ENCODE peak calls at places on chromosomes 6 and 20, in nine cellular contexts. One of them, this sample, is unnamed.

GRCh38 chr6:143370972-143371371 is 79.5 kb downstream of the ADAT2 start:
- DNase-seq in mesendoderm: no peak
- DNase-seq in CD8-positive, alpha-beta T cell: no peak
- DNase-seq in GM23248: no peak
- DNase-seq in Daoy: no peak
- DNase-seq in NCI-H2029 treated with DMSO at 0.1 percent for 48 hours: no peak
- DNase-seq in hypothalamus: no peak
- DNase-seq in HEK293T: no peak
- DNase-seq in brain microvascular endothelial cell: no peak
- DNase-seq in this sample: no peak

GRCh38 chr6:167453082-167453446 is 128.2 kb downstream of the TTLL2 start:
- DNase-seq in hypothalamus: no peak
- DNase-seq in mesendoderm: no peak
- DNase-seq in CD8-positive, alpha-beta T cell: no peak
- DNase-seq in GM23248: no peak
- DNase-seq in brain microvascular endothelial cell: no peak
- DNase-seq in NCI-H2029 treated with DMSO at 0.1 percent for 48 hours: no peak
- DNase-seq in HEK293T: no peak
- DNase-seq in Daoy: no peak
- DNase-seq in this sample: no peak

GRCh38 chr6:64224819-64225218 is 589.2 kb downstream of the PHF3 start:
- DNase-seq in NCI-H2029 treated with DMSO at 0.1 percent for 48 hours: no peak
- DNase-seq in HEK293T: no peak
- DNase-seq in mesendoderm: no peak
- DNase-seq in hypothalamus: no peak
- DNase-seq in GM23248: peak; percentile 46
- DNase-seq in CD8-positive, alpha-beta T cell: no peak
- DNase-seq in brain microvascular endothelial cell: no peak
- DNase-seq in Daoy: no peak
- DNase-seq in this sample: no peak

GRCh38 chr6:165266236-165267025 is 43.0 kb downstream of the C6orf118 start:
- DNase-seq in NCI-H2029 treated with DMSO at 0.1 percent for 48 hours: no peak
- DNase-seq in CD8-positive, alpha-beta T cell: no peak
- DNase-seq in brain microvascular endothelial cell: no peak
- DNase-seq in hypothalamus: no peak
- DNase-seq in Daoy: peak; percentile 52
- DNase-seq in GM23248: no peak
- DNase-seq in HEK293T: no peak
- DNase-seq in mesendoderm: no peak
- DNase-seq in this sample: no peak

GRCh38 chr20:3222635-3223600 is 13.6 kb downstream of the ITPA start:
- DNase-seq in hypothalamus: no peak
- DNase-seq in GM23248: no peak
- DNase-seq in mesendoderm: no peak
- DNase-seq in NCI-H2029 treated with DMSO at 0.1 percent for 48 hours: peak; percentile 93
- DNase-seq in Daoy: peak; percentile 37
- DNase-seq in CD8-positive, alpha-beta T cell: no peak
- DNase-seq in HEK293T: no peak
- DNase-seq in brain microvascular endothelial cell: no peak
- DNase-seq in this sample: no peak

GRCh38 chr6:76885861-76886301 is 577.4 kb downstream of the HTR1B start:
- DNase-seq in CD8-positive, alpha-beta T cell: no peak
- DNase-seq in HEK293T: no peak
- DNase-seq in GM23248: peak; percentile 50
- DNase-seq in hypothalamus: no peak
- DNase-seq in brain microvascular endothelial cell: peak; percentile 76
- DNase-seq in mesendoderm: no peak
- DNase-seq in Daoy: no peak
- DNase-seq in NCI-H2029 treated with DMSO at 0.1 percent for 48 hours: no peak
- DNase-seq in this sample: no peak

GRCh38 chr20:15316556-15316955 is 979.1 kb upstream of the FLRT3 start:
- DNase-seq in CD8-positive, alpha-beta T cell: no peak
- DNase-seq in HEK293T: no peak
- DNase-seq in GM23248: no peak
- DNase-seq in NCI-H2029 treated with DMSO at 0.1 percent for 48 hours: no peak
- DNase-seq in brain microvascular endothelial cell: no peak
- DNase-seq in Daoy: no peak
- DNase-seq in mesendoderm: no peak
- DNase-seq in hypothalamus: no peak
- DNase-seq in this sample: no peak

GRCh38 chr6:56714982-56715456 is 72.3 kb upstream of the DST start:
- DNase-seq in CD8-positive, alpha-beta T cell: no peak
- DNase-seq in Daoy: peak; percentile 95
- DNase-seq in HEK293T: no peak
- DNase-seq in brain microvascular endothelial cell: peak; percentile 68
- DNase-seq in hypothalamus: no peak
- DNase-seq in NCI-H2029 treated with DMSO at 0.1 percent for 48 hours: no peak
- DNase-seq in GM23248: peak; percentile 87
- DNase-seq in mesendoderm: peak; percentile 85
- DNase-seq in this sample: peak; percentile 88

GRCh38 chr6:152642578-152643375 is 5.6 kb upstream of the SYNE1 start:
- DNase-seq in brain microvascular endothelial cell: peak; percentile 53
- DNase-seq in NCI-H2029 treated with DMSO at 0.1 percent for 48 hours: no peak
- DNase-seq in GM23248: peak; percentile 54
- DNase-seq in HEK293T: peak; percentile 72
- DNase-seq in Daoy: peak; percentile 28
- DNase-seq in mesendoderm: peak; percentile 92
- DNase-seq in hypothalamus: peak; percentile 11
- DNase-seq in CD8-positive, alpha-beta T cell: peak; percentile 4
- DNase-seq in this sample: peak; percentile 7

GRCh38 chr6:47631248-47632196 is 66.9 kb upstream of the ADGRF4 start:
- DNase-seq in brain microvascular endothelial cell: peak; percentile 11
- DNase-seq in hypothalamus: no peak
- DNase-seq in NCI-H2029 treated with DMSO at 0.1 percent for 48 hours: peak; percentile 64
- DNase-seq in mesendoderm: peak; percentile 82
- DNase-seq in CD8-positive, alpha-beta T cell: no peak
- DNase-seq in Daoy: peak; percentile 30
- DNase-seq in HEK293T: peak; percentile 54
- DNase-seq in GM23248: peak; percentile 54
- DNase-seq in this sample: no peak

GRCh38 chr20:10469599-10469998 is 34.5 kb downstream of the SLX4IP start:
- DNase-seq in hypothalamus: no peak
- DNase-seq in brain microvascular endothelial cell: peak; percentile 88
- DNase-seq in mesendoderm: peak; percentile 87
- DNase-seq in GM23248: peak; percentile 84
- DNase-seq in HEK293T: peak; percentile 55
- DNase-seq in CD8-positive, alpha-beta T cell: no peak
- DNase-seq in NCI-H2029 treated with DMSO at 0.1 percent for 48 hours: peak; percentile 95
- DNase-seq in Daoy: peak; percentile 63
- DNase-seq in this sample: peak; percentile 71

GRCh38 chr20:909641-910040 is 6.5 kb downstream of the ANGPT4 start:
- DNase-seq in NCI-H2029 treated with DMSO at 0.1 percent for 48 hours: no peak
- DNase-seq in CD8-positive, alpha-beta T cell: no peak
- DNase-seq in mesendoderm: no peak
- DNase-seq in Daoy: no peak
- DNase-seq in hypothalamus: no peak
- DNase-seq in GM23248: no peak
- DNase-seq in brain microvascular endothelial cell: no peak
- DNase-seq in HEK293T: no peak
- DNase-seq in this sample: no peak

GRCh38 chr20:2757969-2758368 is 42.5 kb downstream of the CPXM1 start:
- DNase-seq in mesendoderm: no peak
- DNase-seq in GM23248: no peak
- DNase-seq in hypothalamus: no peak
- DNase-seq in CD8-positive, alpha-beta T cell: no peak
- DNase-seq in HEK293T: no peak
- DNase-seq in brain microvascular endothelial cell: no peak
- DNase-seq in Daoy: no peak
- DNase-seq in NCI-H2029 treated with DMSO at 0.1 percent for 48 hours: no peak
- DNase-seq in this sample: no peak

GRCh38 chr6:10526156-10526555 is 5.0 kb downstream of the GCNT2 start:
- DNase-seq in mesendoderm: peak; percentile 63
- DNase-seq in Daoy: no peak
- DNase-seq in CD8-positive, alpha-beta T cell: no peak
- DNase-seq in brain microvascular endothelial cell: peak; percentile 48
- DNase-seq in NCI-H2029 treated with DMSO at 0.1 percent for 48 hours: no peak
- DNase-seq in hypothalamus: no peak
- DNase-seq in GM23248: no peak
- DNase-seq in HEK293T: no peak
- DNase-seq in this sample: peak; percentile 64

GRCh38 chr6:27056615-27057014 is 190.9 kb upstream of the PRSS16 start:
- DNase-seq in CD8-positive, alpha-beta T cell: no peak
- DNase-seq in hypothalamus: no peak
- DNase-seq in NCI-H2029 treated with DMSO at 0.1 percent for 48 hours: no peak
- DNase-seq in HEK293T: no peak
- DNase-seq in mesendoderm: no peak
- DNase-seq in GM23248: no peak
- DNase-seq in Daoy: no peak
- DNase-seq in brain microvascular endothelial cell: no peak
- DNase-seq in this sample: no peak

GRCh38 chr6:93398723-93399122 is 20.6 kb downstream of the EPHA7 start:
- DNase-seq in mesendoderm: no peak
- DNase-seq in Daoy: no peak
- DNase-seq in HEK293T: no peak
- DNase-seq in CD8-positive, alpha-beta T cell: no peak
- DNase-seq in GM23248: no peak
- DNase-seq in hypothalamus: no peak
- DNase-seq in brain microvascular endothelial cell: no peak
- DNase-seq in NCI-H2029 treated with DMSO at 0.1 percent for 48 hours: no peak
- DNase-seq in this sample: no peak

GRCh38 chr20:59771506-59772372 is 161.7 kb downstream of the SYCP2 start:
- DNase-seq in CD8-positive, alpha-beta T cell: no peak
- DNase-seq in mesendoderm: no peak
- DNase-seq in Daoy: no peak
- DNase-seq in brain microvascular endothelial cell: no peak
- DNase-seq in GM23248: no peak
- DNase-seq in NCI-H2029 treated with DMSO at 0.1 percent for 48 hours: peak; percentile 88
- DNase-seq in HEK293T: no peak
- DNase-seq in hypothalamus: no peak
- DNase-seq in this sample: no peak

GRCh38 chr6:108904731-108905130 is 56.5 kb downstream of the ARMC2 start:
- DNase-seq in brain microvascular endothelial cell: no peak
- DNase-seq in hypothalamus: no peak
- DNase-seq in NCI-H2029 treated with DMSO at 0.1 percent for 48 hours: no peak
- DNase-seq in GM23248: no peak
- DNase-seq in CD8-positive, alpha-beta T cell: no peak
- DNase-seq in Daoy: no peak
- DNase-seq in mesendoderm: no peak
- DNase-seq in HEK293T: no peak
- DNase-seq in this sample: no peak